ENCODE peak calls at places on chromosomes 1 and 21, in four cellular contexts. B is uterus, I is fibroblast of lung, S is OCI-LY7. C is an unnamed sample.

GRCh38 chr1:24903560-24903954 is 26.5 kb downstream of the RUNX3 start:
- DNase-seq in S (no peak), B (no peak), I (no peak), C (no peak)

GRCh38 chr1:85151446-85151845 is 49.4 kb downstream of the SYDE2 start:
- DNase-seq in S (no peak), B (no peak), I (no peak), C (no peak)

GRCh38 chr1:8787218-8787617 is 30.2 kb downstream of the RERE start:
- DNase-seq in I (no peak), S (no peak), B (no peak), C (no peak)

GRCh38 chr1:229913491-229913890 is 153.5 kb upstream of the GALNT2 start:
- DNase-seq in S (no peak), I (no peak), B (no peak), C (no peak)

GRCh38 chr1:183039985-183040447 is 16.8 kb downstream of the LAMC1 start:
- DNase-seq in I (peak), S (peak), B (no peak), C (peak)

GRCh38 chr1:29392036-29392435 is 155.7 kb downstream of the PTPRU start:
- DNase-seq in I (no peak), B (no peak), S (no peak), C (no peak)

GRCh38 chr1:93567255-93567918 is 114.2 kb downstream of the BCAR3 start:
- DNase-seq in B (peak), S (no peak), I (peak), C (peak)

GRCh38 chr1:152035406-152036315 is 1.1 kb downstream of the S100A11 start:
- DNase-seq in S (no peak), B (no peak), I (peak), C (peak)

GRCh38 chr1:89831462-89832113 is 10.8 kb downstream of the LRRC8D start:
- DNase-seq in B (no peak), S (no peak), I (no peak), C (no peak)

GRCh38 chr21:18049461-18049860 is 195.2 kb upstream of the CHODL start:
- DNase-seq in S (no peak), I (no peak), B (no peak), C (no peak)

GRCh38 chr1:59418361-59418760 is 121.5 kb downstream of the FGGY start:
- DNase-seq in I (no peak), B (no peak), S (no peak), C (no peak)

GRCh38 chr21:45894107-45894810 is 87.3 kb upstream of the COL6A1 start:
- DNase-seq in I (peak), S (no peak), B (peak), C (peak)

GRCh38 chr1:160997323-160998038 is 23.5 kb downstream of the F11R start:
- DNase-seq in I (peak), S (peak), B (peak), C (peak)

GRCh38 chr1:41476807-41477361 is 7.6 kb downstream of the EDN2 start:
- DNase-seq in I (no peak), S (no peak), B (no peak), C (peak)

GRCh38 chr1:13623021-13623637 is 39.5 kb downstream of the PDPN start:
- DNase-seq in S (no peak), B (no peak), I (no peak), C (no peak)

GRCh38 chr1:193181985-193182384 is 4.4 kb downstream of the B3GALT2 start:
- DNase-seq in S (no peak), I (peak), B (no peak), C (peak)

GRCh38 chr1:43933386-43934278 is at the start of gene ARTN:
- DNase-seq in I (no peak), B (peak), S (no peak), C (no peak)
- H3K4me3 ChIP-seq in I (peak), B (peak), S (no peak), C (peak)

DNA sequence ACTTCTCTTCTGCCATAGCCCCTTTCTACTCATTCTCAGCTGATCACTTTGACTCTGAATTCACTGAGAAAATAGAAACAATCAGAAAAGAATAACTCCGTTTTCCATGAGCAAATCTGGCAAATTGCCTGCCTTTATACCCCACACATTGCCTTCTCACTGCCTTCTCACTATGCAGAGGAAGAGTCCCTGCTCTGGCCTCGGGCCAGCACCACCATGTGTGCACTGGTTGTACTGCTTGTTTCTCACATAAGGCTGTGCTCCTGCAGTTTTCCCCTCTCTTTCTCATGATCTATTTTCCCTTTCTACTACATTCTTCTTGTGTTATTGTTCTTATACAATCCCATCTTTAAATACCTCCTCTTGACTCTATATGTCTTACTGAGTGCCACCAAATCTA is 2.3 kb upstream of the HMGCS2 start:
- DNase-seq in S (no peak), I (no peak), B (no peak), C (peak)
- TF ChIP-seq CTCF in S (no peak), I (no peak), B (no peak), C (no peak)

GRCh38 chr1:143736562-143736961 is 235.2 kb downstream of the FAM72C start:
- DNase-seq in B (no peak), S (no peak), I (no peak), C (no peak)
- H3K4me3 ChIP-seq in B (no peak), S (no peak), I (peak), C (peak)

DNA sequence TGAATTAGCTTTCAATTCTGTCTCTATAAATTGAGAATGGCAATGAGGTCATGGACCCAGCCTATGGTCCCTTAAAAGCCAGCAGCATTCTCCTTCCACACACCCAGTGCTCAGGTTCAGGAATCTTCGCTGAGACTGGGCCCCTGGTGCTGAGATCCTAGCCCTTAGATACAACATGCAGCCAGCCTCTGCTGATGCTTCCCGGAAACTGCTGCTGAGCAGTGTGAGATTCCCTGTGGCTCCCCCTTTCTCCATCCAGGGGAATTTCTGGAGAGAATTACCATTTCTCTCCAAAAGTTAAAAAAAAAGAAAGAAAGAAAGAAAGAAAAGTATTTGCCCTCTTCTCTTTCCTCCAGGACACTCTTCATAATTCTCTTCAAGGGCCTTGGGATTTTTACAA is 31.7 kb upstream of the RALGPS2 start:
- DNase-seq in S (no peak), I (peak), B (no peak), C (no peak)
- TF ChIP-seq CTCF in S (no peak), I (peak), B (no peak), C (peak)

DNA sequence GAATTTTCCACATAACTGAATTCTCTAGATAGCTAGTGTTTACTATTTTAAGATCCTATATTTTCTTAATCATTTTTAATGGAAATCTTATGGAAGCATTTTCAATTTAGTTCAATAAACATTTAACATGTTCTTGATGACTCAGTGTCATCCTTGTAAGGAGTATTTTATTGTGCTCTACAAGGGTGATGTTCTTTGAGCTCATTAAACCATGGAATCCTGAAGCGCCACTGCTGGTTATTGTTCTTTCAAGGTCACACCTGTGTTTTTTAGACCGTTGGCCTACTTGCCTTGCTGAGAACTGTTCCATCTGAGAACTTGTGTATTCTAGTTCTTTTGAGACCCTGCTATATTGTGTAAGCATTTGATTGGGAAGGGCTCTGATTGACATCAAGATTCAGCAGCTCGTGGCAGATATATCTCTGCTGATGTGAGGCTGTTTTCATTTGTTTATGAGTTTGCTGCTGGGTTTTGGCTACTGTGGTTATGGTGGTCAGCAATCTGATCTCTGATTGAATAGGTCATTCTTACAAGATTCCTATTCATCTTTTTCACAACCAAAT is 132.0 kb downstream of the GIPC2 start:
- DNase-seq in S (no peak), I (no peak), B (no peak), C (no peak)
- H3K4me3 ChIP-seq in S (no peak), I (no peak), B (no peak), C (no peak)

GRCh38 chr1:15739745-15740144 is 2.6 kb upstream of the TMEM82 start:
- DNase-seq in B (peak), S (no peak), I (no peak), C (no peak)
- TF ChIP-seq CTCF in B (no peak), S (peak), I (no peak), C (peak)

GRCh38 chr1:154492115-154492514 is 9.9 kb upstream of the TDRD10 start:
- DNase-seq in B (no peak), S (no peak), I (no peak), C (no peak)
- H3K4me3 ChIP-seq in B (no peak), S (no peak), I (no peak), C (no peak)

GRCh38 chr1:70714149-70714548 is 303.1 kb downstream of the CTH start:
- DNase-seq in B (no peak), S (no peak), I (no peak), C (no peak)
- TF ChIP-seq CTCF in B (no peak), S (no peak), I (no peak), C (no peak)

GRCh38 chr1:1355376-1355775 is 3.0 kb downstream of the MXRA8 start:
- DNase-seq in I (peak), B (no peak), S (no peak), C (no peak)

GRCh38 chr1:1351511-1352427 is 2.6 kb upstream of the DVL1 start:
- DNase-seq in S (no peak), B (peak), I (peak), C (no peak)

GRCh38 chr1:1354271-1355247 is 3.8 kb downstream of the MXRA8 start:
- DNase-seq in S (no peak), I (no peak), B (no peak), C (no peak)

GRCh38 chr1:1352784-1353388 is 3.7 kb upstream of the DVL1 start:
- DNase-seq in B (no peak), I (no peak), S (peak), C (no peak)

DNA sequence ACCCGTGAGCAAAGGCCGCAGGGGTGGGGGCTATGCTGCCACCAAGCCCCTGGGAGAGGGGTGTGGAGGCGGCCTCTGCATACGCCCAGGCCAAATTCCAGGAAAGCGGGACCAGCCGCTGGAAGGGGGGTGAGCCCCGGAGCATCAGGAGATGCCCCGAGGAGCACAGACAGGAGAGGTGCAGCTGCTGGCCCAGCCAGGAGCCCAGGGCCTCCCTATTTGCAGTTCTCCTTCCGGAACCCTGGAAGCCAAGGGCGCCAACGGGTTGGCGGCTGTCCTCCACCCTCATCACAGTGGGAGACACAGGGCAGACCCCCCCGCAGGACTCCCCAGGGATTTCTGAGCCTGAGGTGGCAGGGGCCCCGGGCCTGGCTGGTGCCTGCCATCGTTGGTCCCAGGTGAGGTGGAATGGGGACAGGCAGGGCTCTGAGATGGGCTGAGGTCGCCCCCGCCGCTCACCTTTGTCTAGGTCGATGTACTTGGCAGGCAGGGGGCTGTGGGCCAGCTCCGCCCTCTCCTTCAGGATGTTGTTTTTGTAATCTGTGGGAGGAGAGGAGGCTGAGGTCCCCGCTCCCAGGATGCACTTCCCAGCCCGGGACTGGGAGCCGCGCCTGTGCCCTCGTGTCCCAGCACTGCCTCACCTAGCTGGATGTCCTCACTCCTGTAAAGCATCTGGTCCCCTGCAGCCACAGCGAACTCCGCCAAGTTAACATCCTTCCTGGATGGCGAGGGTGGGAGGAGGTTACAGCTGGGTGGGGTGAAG is 4.4 kb upstream of the DVL1 start:
- DNase-seq in B (no peak), I (no peak), S (no peak), C (no peak)
- H3K4me3 ChIP-seq in B (no peak), I (peak), S (no peak), C (no peak)